ENCODE peak calls at places on chromosomes 4 and X, in five cellular contexts. U is stimulated activated CD4-positive, alpha-beta T cell treated with anti-CD3 and anti-CD28 coated beads, Interleukin-1b, Interleukin-23, amount 100 ng/mL, for 4 hours; K is AG10803; V is PC-9; R is activated CD8-positive, alpha-beta memory T cell treated with anti-CD3 and anti-CD28 coated beads for 4 hours. S is an unnamed sample.

GRCh38 chr4:3229964-3230363 is 19.0 kb upstream of the MSANTD1 start:
- DNase-seq in V (no peak), K (no peak), R (no peak), U (no peak), S (no peak)

GRCh38 chr4:26397086-26397485 is 76.3 kb downstream of the RBPJ start:
- DNase-seq in V (no peak), U (no peak), K (peak), R (no peak), S (no peak)

GRCh38 chr4:89173336-89174090 is 62.2 kb downstream of the TIGD2 start:
- DNase-seq in U (no peak), K (no peak), V (no peak), R (no peak), S (no peak)

GRCh38 chr4:146222313-146222712 is 8.0 kb downstream of the REELD1 start:
- DNase-seq in K (peak), U (no peak), R (no peak), V (peak), S (peak)

GRCh38 chr4:139243448-139244365 is 36.3 kb downstream of the MGARP start:
- DNase-seq in V (peak), U (no peak), R (no peak), K (peak), S (peak)

GRCh38 chrX:108307408-108308085 is 130.7 kb downstream of the COL4A6 start:
- DNase-seq in V (no peak), K (no peak), R (no peak), U (no peak), S (no peak)

GRCh38 chr4:152943673-152944072 is 7.5 kb downstream of the FHDC1 start:
- DNase-seq in U (no peak), R (no peak), K (peak), V (no peak), S (peak)

GRCh38 chr4:30865676-30866075 is 145.5 kb downstream of the PCDH7 start:
- DNase-seq in U (no peak), K (no peak), V (no peak), R (no peak), S (no peak)

GRCh38 chrX:63855896-63856295 is 70.9 kb upstream of the ARHGEF9 start:
- DNase-seq in K (peak), V (no peak), U (no peak), R (no peak), S (no peak)

GRCh38 chr4:84484274-84484673 is 14.8 kb downstream of the NKX6-1 start:
- DNase-seq in V (no peak), K (no peak), R (no peak), U (no peak), S (no peak)

GRCh38 chr4:16025268-16025667 is 58.6 kb downstream of the PROM1 start:
- DNase-seq in U (no peak), K (no peak), R (no peak), V (no peak), S (no peak)

GRCh38 chr4:184599492-184600135 is 49.6 kb downstream of the CASP3 start:
- DNase-seq in V (no peak), U (no peak), R (no peak), K (peak), S (peak)

GRCh38 chr4:146488495-146489174 is 33.1 kb downstream of the SLC10A7 start:
- DNase-seq in U (no peak), R (no peak), K (peak), V (no peak), S (no peak)

GRCh38 chr4:38237139-38237538 is 276.9 kb downstream of the PTTG2 start:
- DNase-seq in R (no peak), U (no peak), K (peak), V (peak), S (peak)

GRCh38 chr4:152997771-152998487 is 61.8 kb downstream of the FHDC1 start:
- DNase-seq in U (no peak), V (peak), R (no peak), K (no peak), S (no peak)

GRCh38 chr4:185238750-185239149 is 29.4 kb downstream of the SNX25 start:
- DNase-seq in U (no peak), V (no peak), R (no peak), K (no peak), S (peak)

GRCh38 chr4:146975535-146975934 is 29.9 kb upstream of the TTC29 start:
- DNase-seq in U (no peak), R (no peak), K (no peak), V (no peak), S (peak)

GRCh38 chrX:71652405-71652804 is 14.9 kb upstream of the LOC101059915 start:
- DNase-seq in R (peak), U (peak), K (peak), V (no peak), S (peak)

GRCh38 chrX:154516655-154517100 is 646 bp upstream of the FAM3A start:
- DNase-seq in R (no peak), U (no peak), K (peak), V (no peak), S (peak)

GRCh38 chr4:38190717-38191178 is 230.6 kb downstream of the PTTG2 start:
- DNase-seq in R (no peak), U (no peak), K (peak), V (no peak), S (peak)

GRCh38 chr4:73603307-73603710 is 16.9 kb downstream of the RASSF6 start:
- DNase-seq in U (no peak), K (no peak), R (no peak), V (no peak), S (peak)

GRCh38 chr4:26248647-26249046 is 72.2 kb upstream of the RBPJ start:
- DNase-seq in K (peak), R (no peak), U (no peak), V (no peak), S (peak)

GRCh38 chr4:140256335-140256734 is 102.4 kb upstream of the MAML3 start:
- DNase-seq in R (no peak), U (no peak), V (peak), K (peak), S (peak)

GRCh38 chr4:152536545-152537182 is 772 bp upstream of the FBXW7 start:
- DNase-seq in U (peak), R (peak), K (peak), V (peak), S (peak)

GRCh38 chr4:118964891-118965411 is 76.3 kb downstream of the SYNPO2 start:
- DNase-seq in U (no peak), R (no peak), K (peak), V (no peak), S (peak)

GRCh38 chrX:13380230-13380629 is 60.4 kb upstream of the ATXN3L start:
- DNase-seq in K (peak), R (no peak), U (no peak), V (no peak), S (peak)

GRCh38 chrX:53188763-53189162 is 36.2 kb downstream of the KDM5C start:
- DNase-seq in V (no peak), K (no peak), U (no peak), R (no peak), S (no peak)

GRCh38 chr4:145557720-145558119 is 61.5 kb upstream of the MMAA start:
- DNase-seq in V (peak), U (peak), R (peak), K (peak), S (peak)

GRCh38 chr4:128285085-128286023 is 2.3 kb downstream of the PGRMC2 start:
- DNase-seq in U (no peak), R (no peak), V (no peak), K (peak), S (no peak)

GRCh38 chrX:30649859-30650258 is 3.4 kb upstream of the GK start:
- DNase-seq in U (no peak), R (no peak), K (no peak), V (peak), S (no peak)

GRCh38 chrX:134173541-134174272 is 63.3 kb upstream of the CCDC160 start:
- DNase-seq in K (no peak), U (no peak), V (no peak), R (no peak), S (no peak)

GRCh38 chr4:32226201-32226600 is 1506.0 kb downstream of the PCDH7 start:
- DNase-seq in R (no peak), K (no peak), U (no peak), V (no peak), S (no peak)

GRCh38 chrX:147733369-147733768 is 178.3 kb upstream of the FMR1 start:
- DNase-seq in R (no peak), K (no peak), U (no peak), V (no peak), S (no peak)

GRCh38 chr4:6718932-6719610 is 3.1 kb downstream of the BLOC1S4 start:
- DNase-seq in U (no peak), R (no peak), K (no peak), V (no peak), S (no peak)

GRCh38 chr4:83348074-83348473 is 13.4 kb upstream of the HPSE start:
- DNase-seq in K (no peak), R (no peak), V (no peak), U (no peak), S (no peak)

GRCh38 chrX:98501441-98501840 is 1617.7 kb downstream of the RPA4 start:
- DNase-seq in U (no peak), K (no peak), V (no peak), R (no peak), S (no peak)

GRCh38 chr4:99159699-99160098 is 15.6 kb upstream of the ADH4 start:
- DNase-seq in V (no peak), K (peak), R (no peak), U (no peak), S (no peak)

GRCh38 chr4:14143892-14144291 is 516.4 kb upstream of the BOD1L1 start:
- DNase-seq in R (no peak), V (no peak), K (no peak), U (no peak), S (no peak)

GRCh38 chrX:129650183-129650689 is 4.5 kb downstream of the APLN start:
- DNase-seq in V (no peak), K (no peak), U (no peak), R (no peak), S (no peak)